ENCODE peak calls at places on chromosome 18, in nine cellular contexts. J is tibial nerve; L is cardiac fibroblast; A is CD8-positive, alpha-beta T cell; E is psoas muscle; F is AG09309; G is fibroblast of lung; R is HFF-Myc; Z is hepatocyte. K is an unnamed sample.

GRCh38 chr18:24995738-24996137 is 356.2 kb downstream of the ZNF521 start:
- DNase-seq in J (no peak), L (no peak), A (no peak), E (no peak), F (no peak), G (peak), R (no peak), Z (no peak), K (no peak)

GRCh38 chr18:62991959-62992358 is 276.6 kb downstream of the PHLPP1 start:
- DNase-seq in J (no peak), L (no peak), A (no peak), E (no peak), F (no peak), G (no peak), R (no peak), Z (no peak), K (no peak)

GRCh38 chr18:37575646-37576045 is 10.0 kb upstream of the CELF4 start:
- DNase-seq in J (no peak), L (no peak), A (no peak), E (no peak), F (no peak), G (no peak), R (no peak), Z (no peak), K (no peak)

GRCh38 chr18:33201509-33201926 is 239.0 kb downstream of the CCDC178 start:
- DNase-seq in J (peak), L (peak), A (no peak), E (no peak), F (no peak), G (peak), R (no peak), Z (peak), K (peak)

GRCh38 chr18:79627750-79628294 is 51.8 kb upstream of the CTDP1 start:
- DNase-seq in J (no peak), L (no peak), A (no peak), E (no peak), F (no peak), G (no peak), R (no peak), Z (no peak), K (no peak)

GRCh38 chr18:47490882-47491281 is 239.4 kb upstream of the SKOR2 start:
- DNase-seq in J (no peak), L (no peak), A (no peak), E (no peak), F (no peak), G (no peak), R (no peak), Z (no peak), K (no peak)

GRCh38 chr18:40867452-40867851 is 1087.6 kb upstream of the PIK3C3 start:
- DNase-seq in J (no peak), L (peak), A (no peak), E (no peak), F (no peak), G (peak), R (peak), Z (no peak), K (no peak)

GRCh38 chr18:43720036-43720435 is 442.7 kb upstream of the SYT4 start:
- DNase-seq in J (no peak), L (peak), A (no peak), E (no peak), F (peak), G (peak), R (no peak), Z (no peak), K (peak)

GRCh38 chr18:7822435-7823425 is 255.6 kb downstream of the PTPRM start:
- DNase-seq in J (no peak), L (peak), A (no peak), E (no peak), F (no peak), G (no peak), R (no peak), Z (no peak), K (no peak)

GRCh38 chr18:56322403-56322802 is 316.0 kb downstream of the TXNL1 start:
- DNase-seq in J (no peak), L (no peak), A (no peak), E (peak), F (no peak), G (no peak), R (no peak), Z (no peak), K (no peak)

GRCh38 chr18:24876266-24876665 is 415.8 kb downstream of the HRH4 start:
- DNase-seq in J (no peak), L (no peak), A (no peak), E (no peak), F (no peak), G (no peak), R (no peak), Z (no peak), K (no peak)

GRCh38 chr18:8871484-8871883 is 166.1 kb downstream of the MTCL1 start:
- DNase-seq in J (no peak), L (no peak), A (no peak), E (no peak), F (no peak), G (no peak), R (no peak), Z (no peak), K (no peak)

GRCh38 chr18:47203626-47204464 is 27.7 kb upstream of the IER3IP1 start:
- DNase-seq in J (no peak), L (no peak), A (no peak), E (no peak), F (no peak), G (no peak), R (no peak), Z (no peak), K (no peak)

GRCh38 chr18:3916082-3916481 is 466.1 kb downstream of the TGIF1 start:
- DNase-seq in J (no peak), L (no peak), A (no peak), E (no peak), F (no peak), G (no peak), R (no peak), Z (no peak), K (no peak)

GRCh38 chr18:77098554-77099174 is 33.9 kb downstream of the MBP start:
- DNase-seq in J (no peak), L (no peak), A (no peak), E (no peak), F (no peak), G (peak), R (no peak), Z (no peak), K (no peak)

GRCh38 chr18:50401888-50402287 is 27.0 kb downstream of the SKA1 start:
- DNase-seq in J (no peak), L (peak), A (no peak), E (peak), F (no peak), G (peak), R (no peak), Z (peak), K (peak)

GRCh38 chr18:51028201-51028805 is 1.7 kb upstream of the SMAD4 start:
- DNase-seq in J (no peak), L (no peak), A (no peak), E (no peak), F (no peak), G (peak), R (no peak), Z (no peak), K (no peak)

GRCh38 chr18:57436193-57436964 is 1.2 kb downstream of the ONECUT2 start:
- DNase-seq in J (no peak), L (no peak), A (no peak), E (no peak), F (no peak), G (no peak), R (no peak), Z (no peak), K (no peak)

GRCh38 chr18:62183578-62184195 is 3.2 kb downstream of the PIGN start:
- DNase-seq in J (peak), L (peak), A (peak), E (no peak), F (peak), G (peak), R (peak), Z (peak), K (no peak)

GRCh38 chr18:47204908-47205522 is 28.9 kb upstream of the IER3IP1 start:
- DNase-seq in J (peak), L (peak), A (no peak), E (no peak), F (no peak), G (peak), R (no peak), Z (peak), K (no peak)

GRCh38 chr18:5943514-5943913 is 48.2 kb upstream of the TMEM200C start:
- DNase-seq in J (no peak), L (peak), A (no peak), E (no peak), F (no peak), G (peak), R (no peak), Z (no peak), K (peak)

GRCh38 chr18:48789259-48789812 is 161.4 kb downstream of the SMAD7 start:
- DNase-seq in J (no peak), L (no peak), A (no peak), E (no peak), F (no peak), G (no peak), R (no peak), Z (no peak), K (no peak)

GRCh38 chr18:24388975-24389374 is 8.6 kb downstream of the OSBPL1A start:
- DNase-seq in J (no peak), L (peak), A (no peak), E (no peak), F (no peak), G (no peak), R (no peak), Z (no peak), K (no peak)

GRCh38 chr18:44938396-44939036 is 257.8 kb downstream of the SETBP1 start:
- DNase-seq in J (no peak), L (no peak), A (no peak), E (no peak), F (no peak), G (no peak), R (no peak), Z (peak), K (no peak)

GRCh38 chr18:77173274-77174030 is 40.9 kb upstream of the MBP start:
- DNase-seq in J (no peak), L (no peak), A (no peak), E (no peak), F (no peak), G (no peak), R (no peak), Z (no peak), K (no peak)

GRCh38 chr18:58580078-58580477 is 48.8 kb downstream of the ALPK2 start:
- DNase-seq in J (no peak), L (no peak), A (no peak), E (no peak), F (no peak), G (peak), R (no peak), Z (no peak), K (no peak)

GRCh38 chr18:78925193-78925540 is 54.5 kb upstream of the SALL3 start:
- DNase-seq in J (no peak), L (no peak), A (no peak), E (no peak), F (no peak), G (no peak), R (no peak), Z (no peak), K (no peak)

GRCh38 chr18:12290086-12290485 is 18.0 kb upstream of the TUBB6 start:
- DNase-seq in J (no peak), L (no peak), A (no peak), E (no peak), F (no peak), G (no peak), R (no peak), Z (no peak), K (no peak)

GRCh38 chr18:12287684-12288405 is 20.2 kb upstream of the TUBB6 start:
- DNase-seq in J (peak), L (peak), A (no peak), E (peak), F (peak), G (peak), R (no peak), Z (peak), K (peak)

GRCh38 chr18:12291161-12291560 is 16.9 kb upstream of the TUBB6 start:
- DNase-seq in J (no peak), L (no peak), A (no peak), E (no peak), F (no peak), G (no peak), R (no peak), Z (no peak), K (no peak)

GRCh38 chr18:12287131-12287681 is 20.8 kb upstream of the TUBB6 start:
- DNase-seq in J (no peak), L (no peak), A (no peak), E (no peak), F (no peak), G (no peak), R (no peak), Z (peak), K (no peak)

DNA sequence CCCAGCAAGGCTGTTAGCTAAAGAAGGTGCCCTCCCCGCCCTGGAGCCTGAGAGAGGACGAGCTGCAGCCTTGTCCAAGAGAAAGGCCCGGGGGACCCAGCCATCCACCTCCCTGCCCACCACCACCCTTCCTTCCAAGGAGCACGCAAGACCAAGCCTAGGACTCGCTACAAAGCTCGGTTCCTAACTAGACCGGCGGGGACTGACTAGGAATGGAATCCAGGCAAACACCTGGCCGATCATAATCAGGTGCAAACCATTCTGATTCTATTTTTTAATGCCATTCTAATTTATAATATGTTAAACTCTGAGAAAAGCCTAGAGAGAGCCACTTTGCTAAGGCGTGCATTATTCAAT is 19.7 kb upstream of the TUBB6 start:
- DNase-seq in J (no peak), L (no peak), A (no peak), E (no peak), F (no peak), G (no peak), R (no peak), Z (no peak), K (no peak)
- H3K4me3 ChIP-seq in J (peak), L (peak), A (no peak), E (peak), F (peak), G (no peak), R (peak), Z (peak), K (peak)

GRCh38 chr18:64097497-64097896 is 51.4 kb downstream of the LINC00305 start:
- DNase-seq in J (no peak), L (no peak), A (no peak), E (no peak), F (no peak), G (peak), R (no peak), Z (no peak), K (no peak)
- TF ChIP-seq CTCF in J (no peak), L (no peak), A (no peak), E (peak), F (no peak), G (no peak), R (no peak), Z (peak), K (peak)

GRCh38 chr18:54220406-54220805 is 4.1 kb downstream of the MBD2 start:
- DNase-seq in J (no peak), L (no peak), A (no peak), E (no peak), F (no peak), G (no peak), R (no peak), Z (no peak), K (no peak)
- H3K4me3 ChIP-seq in J (no peak), L (no peak), A (no peak), E (no peak), F (no peak), G (no peak), R (no peak), Z (no peak), K (no peak)

GRCh38 chr18:68219867-68220266 is 495.0 kb downstream of the TMX3 start:
- DNase-seq in J (no peak), L (peak), A (no peak), E (no peak), F (peak), G (no peak), R (no peak), Z (no peak), K (peak)

GRCh38 chr18:68220458-68220857 is 494.4 kb downstream of the TMX3 start:
- DNase-seq in J (no peak), L (no peak), A (no peak), E (no peak), F (no peak), G (no peak), R (no peak), Z (no peak), K (no peak)

GRCh38 chr18:68215931-68216330 is 499.0 kb downstream of the TMX3 start:
- DNase-seq in J (no peak), L (peak), A (no peak), E (no peak), F (peak), G (peak), R (no peak), Z (no peak), K (no peak)

GRCh38 chr18:68219274-68219673 is 495.6 kb downstream of the TMX3 start:
- DNase-seq in J (no peak), L (peak), A (no peak), E (no peak), F (no peak), G (no peak), R (no peak), Z (no peak), K (no peak)

GRCh38 chr18:68221116-68221724 is 493.7 kb downstream of the TMX3 start:
- DNase-seq in J (no peak), L (no peak), A (no peak), E (no peak), F (no peak), G (peak), R (no peak), Z (no peak), K (no peak)
- TF ChIP-seq CTCF in J (no peak), L (no peak), A (no peak), E (no peak), F (no peak), G (no peak), R (no peak), Z (no peak), K (no peak)

GRCh38 chr18:13223341-13224148 is 5.0 kb downstream of the LDLRAD4 start:
- DNase-seq in J (no peak), L (no peak), A (no peak), E (peak), F (no peak), G (no peak), R (no peak), Z (no peak), K (no peak)

GRCh38 chr18:13222371-13223281 is 4.1 kb downstream of the LDLRAD4 start:
- DNase-seq in J (no peak), L (peak), A (no peak), E (peak), F (no peak), G (peak), R (no peak), Z (peak), K (no peak)

GRCh38 chr18:13219576-13219975 is 1.0 kb downstream of the LDLRAD4 start:
- DNase-seq in J (no peak), L (no peak), A (no peak), E (no peak), F (no peak), G (no peak), R (no peak), Z (no peak), K (no peak)

GRCh38 chr18:13220326-13220991 is 1.9 kb downstream of the LDLRAD4 start:
- DNase-seq in J (no peak), L (no peak), A (no peak), E (no peak), F (no peak), G (no peak), R (no peak), Z (peak), K (no peak)

GRCh38 chr18:13221821-13222220 is 3.3 kb downstream of the LDLRAD4 start:
- DNase-seq in J (no peak), L (peak), A (no peak), E (no peak), F (no peak), G (peak), R (no peak), Z (peak), K (no peak)
- H3K4me3 ChIP-seq in J (no peak), L (no peak), A (no peak), E (peak), F (no peak), G (no peak), R (no peak), Z (no peak), K (no peak)

K was measured in retinal pigment epithelial cell.